ENCODE peak calls at places on chromosomes 4 and X, in ten cellular contexts. One of them, this sample, is unnamed. For H3K4me1, the result is how much of the 10 kb centered on the place peaks cover.

GRCh38 chr4:83408958-83409357 is 46.7 kb downstream of the HELQ start:
- DNase-seq in HCT116: no peak
- DNase-seq in CD8-positive, alpha-beta T cell: no peak
- DNase-seq in lower lobe of right lung: no peak
- DNase-seq in transverse colon: no peak
- DNase-seq in foreskin keratinocyte: no peak
- DNase-seq in GM23338: peak
- DNase-seq in pancreas: no peak
- DNase-seq in lung: no peak
- DNase-seq in cardiac muscle cell: no peak
- DNase-seq in this sample: no peak

GRCh38 chrX:123771449-123772064 is 38.7 kb upstream of the THOC2 start:
- DNase-seq in HCT116: no peak
- DNase-seq in CD8-positive, alpha-beta T cell: no peak
- DNase-seq in lower lobe of right lung: no peak
- DNase-seq in transverse colon: no peak
- DNase-seq in foreskin keratinocyte: no peak
- DNase-seq in GM23338: no peak
- DNase-seq in pancreas: no peak
- DNase-seq in lung: no peak
- DNase-seq in cardiac muscle cell: no peak
- DNase-seq in this sample: no peak

GRCh38 chr4:73841243-73841925 is 4.9 kb downstream of the CXCL6 start:
- DNase-seq in HCT116: no peak
- DNase-seq in CD8-positive, alpha-beta T cell: no peak
- DNase-seq in lower lobe of right lung: no peak
- DNase-seq in transverse colon: no peak
- DNase-seq in foreskin keratinocyte: no peak
- DNase-seq in GM23338: no peak
- DNase-seq in pancreas: no peak
- DNase-seq in lung: no peak
- DNase-seq in cardiac muscle cell: peak
- DNase-seq in this sample: no peak

GRCh38 chr4:8279321-8280157 is 10.0 kb downstream of the HTRA3 start:
- DNase-seq in HCT116: no peak
- DNase-seq in CD8-positive, alpha-beta T cell: no peak
- DNase-seq in lower lobe of right lung: no peak
- DNase-seq in transverse colon: no peak
- DNase-seq in foreskin keratinocyte: no peak
- DNase-seq in GM23338: no peak
- DNase-seq in pancreas: peak
- DNase-seq in lung: no peak
- DNase-seq in cardiac muscle cell: no peak
- DNase-seq in this sample: no peak

GRCh38 chr4:139152249-139152648 is 24.8 kb downstream of the ELF2 start:
- DNase-seq in HCT116: no peak
- DNase-seq in CD8-positive, alpha-beta T cell: no peak
- DNase-seq in lower lobe of right lung: no peak
- DNase-seq in transverse colon: no peak
- DNase-seq in foreskin keratinocyte: no peak
- DNase-seq in GM23338: no peak
- DNase-seq in pancreas: no peak
- DNase-seq in lung: no peak
- DNase-seq in cardiac muscle cell: no peak
- DNase-seq in this sample: no peak

GRCh38 chrX:64184396-64184795 is 21.1 kb downstream of the AMER1 start:
- DNase-seq in HCT116: no peak
- DNase-seq in CD8-positive, alpha-beta T cell: no peak
- DNase-seq in lower lobe of right lung: no peak
- DNase-seq in transverse colon: no peak
- DNase-seq in foreskin keratinocyte: no peak
- DNase-seq in GM23338: no peak
- DNase-seq in pancreas: no peak
- DNase-seq in lung: no peak
- DNase-seq in cardiac muscle cell: no peak
- DNase-seq in this sample: no peak

GRCh38 chr4:112518675-112519074 is 2.7 kb upstream of the NEUROG2 start:
- DNase-seq in HCT116: no peak
- DNase-seq in CD8-positive, alpha-beta T cell: no peak
- DNase-seq in lower lobe of right lung: no peak
- DNase-seq in transverse colon: no peak
- DNase-seq in foreskin keratinocyte: no peak
- DNase-seq in GM23338: no peak
- DNase-seq in pancreas: no peak
- DNase-seq in lung: no peak
- DNase-seq in cardiac muscle cell: no peak
- DNase-seq in this sample: no peak

GRCh38 chrX:148662014-148662413 is 161.6 kb downstream of the AFF2 start:
- DNase-seq in HCT116: no peak
- DNase-seq in CD8-positive, alpha-beta T cell: no peak
- DNase-seq in lower lobe of right lung: no peak
- DNase-seq in transverse colon: no peak
- DNase-seq in foreskin keratinocyte: no peak
- DNase-seq in GM23338: no peak
- DNase-seq in pancreas: no peak
- DNase-seq in lung: no peak
- DNase-seq in cardiac muscle cell: no peak
- DNase-seq in this sample: no peak

GRCh38 chrX:114635986-114636385 is 52.1 kb downstream of the HTR2C start:
- DNase-seq in HCT116: no peak
- DNase-seq in CD8-positive, alpha-beta T cell: no peak
- DNase-seq in lower lobe of right lung: no peak
- DNase-seq in transverse colon: no peak
- DNase-seq in foreskin keratinocyte: no peak
- DNase-seq in GM23338: peak
- DNase-seq in pancreas: no peak
- DNase-seq in lung: no peak
- DNase-seq in cardiac muscle cell: no peak
- DNase-seq in this sample: no peak

GRCh38 chr4:33184684-33185083 is 2464.5 kb downstream of the PCDH7 start:
- DNase-seq in HCT116: no peak
- DNase-seq in CD8-positive, alpha-beta T cell: no peak
- DNase-seq in lower lobe of right lung: no peak
- DNase-seq in transverse colon: no peak
- DNase-seq in foreskin keratinocyte: no peak
- DNase-seq in GM23338: no peak
- DNase-seq in pancreas: no peak
- DNase-seq in lung: no peak
- DNase-seq in cardiac muscle cell: no peak
- DNase-seq in this sample: no peak

GRCh38 chr4:3266076-3266475 is 17.1 kb downstream of the MSANTD1 start:
- DNase-seq in HCT116: no peak
- DNase-seq in CD8-positive, alpha-beta T cell: no peak
- DNase-seq in lower lobe of right lung: no peak
- DNase-seq in transverse colon: no peak
- DNase-seq in foreskin keratinocyte: no peak
- DNase-seq in GM23338: no peak
- DNase-seq in pancreas: no peak
- DNase-seq in lung: no peak
- DNase-seq in cardiac muscle cell: no peak
- DNase-seq in this sample: no peak

GRCh38 chr4:167903291-167903721 is 189.0 kb upstream of the ANXA10 start:
- DNase-seq in HCT116: no peak
- DNase-seq in CD8-positive, alpha-beta T cell: no peak
- DNase-seq in lower lobe of right lung: no peak
- DNase-seq in transverse colon: no peak
- DNase-seq in foreskin keratinocyte: peak
- DNase-seq in GM23338: no peak
- DNase-seq in pancreas: no peak
- DNase-seq in lung: no peak
- DNase-seq in cardiac muscle cell: peak
- DNase-seq in this sample: no peak

GRCh38 chr4:48340276-48340904 is 939 bp upstream of the SLAIN2 start:
- DNase-seq in HCT116: no peak
- DNase-seq in CD8-positive, alpha-beta T cell: no peak
- DNase-seq in lower lobe of right lung: peak
- DNase-seq in transverse colon: peak
- DNase-seq in foreskin keratinocyte: no peak
- DNase-seq in GM23338: peak
- DNase-seq in pancreas: no peak
- DNase-seq in lung: no peak
- DNase-seq in cardiac muscle cell: peak
- DNase-seq in this sample: no peak

GRCh38 chrX:53047228-53047627 is 1.4 kb upstream of the GPR173 start:
- DNase-seq in HCT116: no peak
- DNase-seq in CD8-positive, alpha-beta T cell: no peak
- DNase-seq in lower lobe of right lung: no peak
- DNase-seq in transverse colon: no peak
- DNase-seq in foreskin keratinocyte: no peak
- DNase-seq in GM23338: peak
- DNase-seq in pancreas: no peak
- DNase-seq in lung: no peak
- DNase-seq in cardiac muscle cell: no peak
- DNase-seq in this sample: no peak

GRCh38 chr4:102614801-102615200 is 113.6 kb downstream of the NFKB1 start:
- DNase-seq in HCT116: no peak
- DNase-seq in CD8-positive, alpha-beta T cell: peak
- DNase-seq in lower lobe of right lung: no peak
- DNase-seq in transverse colon: peak
- DNase-seq in foreskin keratinocyte: no peak
- DNase-seq in GM23338: peak
- DNase-seq in pancreas: no peak
- DNase-seq in lung: no peak
- DNase-seq in cardiac muscle cell: no peak
- DNase-seq in this sample: no peak

GRCh38 chr4:102620697-102621497 is 119.7 kb downstream of the NFKB1 start:
- DNase-seq in HCT116: peak
- DNase-seq in CD8-positive, alpha-beta T cell: no peak
- DNase-seq in lower lobe of right lung: no peak
- DNase-seq in transverse colon: peak
- DNase-seq in foreskin keratinocyte: no peak
- DNase-seq in GM23338: peak
- DNase-seq in pancreas: no peak
- DNase-seq in lung: no peak
- DNase-seq in cardiac muscle cell: peak
- DNase-seq in this sample: peak

GRCh38 chr4:102612824-102613366 is 111.7 kb downstream of the NFKB1 start:
- DNase-seq in HCT116: no peak
- DNase-seq in CD8-positive, alpha-beta T cell: peak
- DNase-seq in lower lobe of right lung: no peak
- DNase-seq in transverse colon: no peak
- DNase-seq in foreskin keratinocyte: no peak
- DNase-seq in GM23338: no peak
- DNase-seq in pancreas: no peak
- DNase-seq in lung: no peak
- DNase-seq in cardiac muscle cell: no peak
- DNase-seq in this sample: no peak

GRCh38 chr4:102612195-102612594 is 111.0 kb downstream of the NFKB1 start:
- DNase-seq in HCT116: no peak
- DNase-seq in CD8-positive, alpha-beta T cell: no peak
- DNase-seq in lower lobe of right lung: no peak
- DNase-seq in transverse colon: no peak
- DNase-seq in foreskin keratinocyte: no peak
- DNase-seq in GM23338: no peak
- DNase-seq in pancreas: no peak
- DNase-seq in lung: no peak
- DNase-seq in cardiac muscle cell: no peak
- DNase-seq in this sample: no peak

DNA sequence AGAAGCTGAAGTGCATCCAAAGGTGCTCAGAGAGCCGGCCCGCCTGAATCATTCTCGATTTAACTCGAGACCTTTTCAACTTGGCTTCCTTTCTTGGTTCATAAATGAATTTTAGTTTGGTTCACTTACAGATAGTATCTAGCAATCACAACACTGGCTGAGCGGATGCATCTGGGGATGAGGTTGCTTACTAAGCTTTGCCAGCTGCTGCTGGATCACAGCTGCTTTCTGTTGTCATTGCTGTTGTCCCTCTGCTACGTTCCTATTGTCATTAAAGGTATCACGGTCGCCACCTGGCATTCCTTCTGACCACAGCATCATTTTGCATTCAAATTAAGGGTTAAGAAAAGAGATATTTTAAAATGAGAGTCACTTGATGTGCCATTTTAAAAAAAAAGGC is 115.5 kb downstream of the NFKB1 start:
- DNase-seq in HCT116: no peak
- DNase-seq in CD8-positive, alpha-beta T cell: no peak
- DNase-seq in lower lobe of right lung: no peak
- DNase-seq in transverse colon: no peak
- DNase-seq in foreskin keratinocyte: no peak
- DNase-seq in GM23338: peak
- DNase-seq in pancreas: no peak
- DNase-seq in lung: no peak
- DNase-seq in cardiac muscle cell: no peak
- DNase-seq in this sample: peak
- H3K4me1 ChIP-seq in HCT116: under half
- H3K4me1 ChIP-seq in CD8-positive, alpha-beta T cell: half or more
- H3K4me1 ChIP-seq in lower lobe of right lung: under half
- H3K4me1 ChIP-seq in transverse colon: under half
- H3K4me1 ChIP-seq in foreskin keratinocyte: under half
- H3K4me1 ChIP-seq in GM23338: under half
- H3K4me1 ChIP-seq in pancreas: under half
- H3K4me1 ChIP-seq in lung: under half
- H3K4me1 ChIP-seq in cardiac muscle cell: under half
- H3K4me1 ChIP-seq in this sample: under half

DNA sequence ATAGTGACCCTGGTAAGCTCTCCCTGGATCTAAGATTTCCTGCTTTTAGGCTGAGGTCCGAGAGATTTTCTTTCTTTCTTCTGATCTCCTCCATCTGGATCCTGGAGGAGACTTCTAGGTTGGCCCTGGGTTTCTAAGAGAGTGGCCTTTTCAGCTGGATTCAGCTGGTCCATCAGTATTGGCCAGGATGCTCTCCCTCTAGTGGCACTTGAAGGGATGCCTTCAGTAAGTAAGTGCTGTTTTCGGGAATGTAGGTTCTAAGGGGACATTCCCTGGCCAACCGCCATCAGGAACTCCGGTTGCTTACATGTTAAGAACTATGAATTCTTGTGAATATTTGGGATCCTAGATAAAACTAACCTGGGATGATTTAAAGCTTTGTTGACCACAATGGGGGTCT is 56.9 kb downstream of the SERTM2 start:
- DNase-seq in HCT116: peak
- DNase-seq in CD8-positive, alpha-beta T cell: no peak
- DNase-seq in lower lobe of right lung: no peak
- DNase-seq in transverse colon: no peak
- DNase-seq in foreskin keratinocyte: no peak
- DNase-seq in GM23338: peak
- DNase-seq in pancreas: no peak
- DNase-seq in lung: no peak
- DNase-seq in cardiac muscle cell: peak
- DNase-seq in this sample: no peak
- TF ChIP-seq CTCF in HCT116: peak
- TF ChIP-seq CTCF in CD8-positive, alpha-beta T cell: no peak
- TF ChIP-seq CTCF in lower lobe of right lung: no peak
- TF ChIP-seq CTCF in transverse colon: no peak
- TF ChIP-seq CTCF in foreskin keratinocyte: peak
- TF ChIP-seq CTCF in GM23338: peak
- TF ChIP-seq CTCF in pancreas: no peak
- TF ChIP-seq CTCF in lung: no peak
- TF ChIP-seq CTCF in cardiac muscle cell: peak
- TF ChIP-seq CTCF in this sample: peak

GRCh38 chr4:87042221-87042620 is 107.4 kb downstream of the AFF1 start:
- DNase-seq in HCT116: no peak
- DNase-seq in CD8-positive, alpha-beta T cell: no peak
- DNase-seq in lower lobe of right lung: no peak
- DNase-seq in transverse colon: no peak
- DNase-seq in foreskin keratinocyte: no peak
- DNase-seq in GM23338: no peak
- DNase-seq in pancreas: no peak
- DNase-seq in lung: no peak
- DNase-seq in cardiac muscle cell: no peak
- DNase-seq in this sample: no peak
- H3K4me1 ChIP-seq in HCT116: under half
- H3K4me1 ChIP-seq in CD8-positive, alpha-beta T cell: under half
- H3K4me1 ChIP-seq in lower lobe of right lung: half or more
- H3K4me1 ChIP-seq in transverse colon: half or more
- H3K4me1 ChIP-seq in foreskin keratinocyte: under half
- H3K4me1 ChIP-seq in GM23338: half or more
- H3K4me1 ChIP-seq in pancreas: half or more
- H3K4me1 ChIP-seq in lung: under half
- H3K4me1 ChIP-seq in cardiac muscle cell: half or more
- H3K4me1 ChIP-seq in this sample: under half

GRCh38 chrX:109889289-109890006 is 113.5 kb upstream of the TMEM164 start:
- DNase-seq in HCT116: no peak
- DNase-seq in CD8-positive, alpha-beta T cell: no peak
- DNase-seq in lower lobe of right lung: no peak
- DNase-seq in transverse colon: no peak
- DNase-seq in foreskin keratinocyte: no peak
- DNase-seq in GM23338: peak
- DNase-seq in pancreas: no peak
- DNase-seq in lung: no peak
- DNase-seq in cardiac muscle cell: peak
- DNase-seq in this sample: no peak
- TF ChIP-seq CTCF in HCT116: peak
- TF ChIP-seq CTCF in CD8-positive, alpha-beta T cell: no peak
- TF ChIP-seq CTCF in lower lobe of right lung: no peak
- TF ChIP-seq CTCF in transverse colon: no peak
- TF ChIP-seq CTCF in foreskin keratinocyte: peak
- TF ChIP-seq CTCF in GM23338: peak
- TF ChIP-seq CTCF in pancreas: no peak
- TF ChIP-seq CTCF in lung: no peak
- TF ChIP-seq CTCF in cardiac muscle cell: peak
- TF ChIP-seq CTCF in this sample: no peak